ENCODE peak calls at places on chromosomes 12 and 14, in four cellular contexts. One of them, this sample, is unnamed. For H3K9me3 and H3K4me1, the result is how much of the 10 kb centered on the place peaks cover.

GRCh38 chr12:102964872-102965271 is 7.4 kb downstream of the ASCL1 start:
- DNase-seq in heart right ventricle: no peak
- DNase-seq in lung: no peak
- DNase-seq in adrenal gland: no peak
- DNase-seq in this sample: no peak

GRCh38 chr12:49093746-49094103 is 876 bp downstream of the DHH start:
- DNase-seq in heart right ventricle: no peak
- DNase-seq in lung: no peak
- DNase-seq in adrenal gland: no peak
- DNase-seq in this sample: no peak

GRCh38 chr12:112327209-112327930 is 54.9 kb downstream of the HECTD4 start:
- DNase-seq in heart right ventricle: no peak
- DNase-seq in lung: no peak
- DNase-seq in adrenal gland: no peak
- DNase-seq in this sample: no peak

GRCh38 chr12:97046901-97047300 is 139.8 kb downstream of the NEDD1 start:
- DNase-seq in heart right ventricle: no peak
- DNase-seq in lung: no peak
- DNase-seq in adrenal gland: no peak
- DNase-seq in this sample: no peak

GRCh38 chr12:95607642-95608041 is 56.4 kb upstream of the USP44 start:
- DNase-seq in heart right ventricle: no peak
- DNase-seq in lung: no peak
- DNase-seq in adrenal gland: no peak
- DNase-seq in this sample: no peak

GRCh38 chr14:105477659-105478623 is 3.3 kb downstream of the CRIP2 start:
- DNase-seq in heart right ventricle: peak
- DNase-seq in lung: no peak
- DNase-seq in adrenal gland: no peak
- DNase-seq in this sample: no peak

GRCh38 chr12:96719671-96720362 is 187.2 kb upstream of the NEDD1 start:
- DNase-seq in heart right ventricle: no peak
- DNase-seq in lung: no peak
- DNase-seq in adrenal gland: no peak
- DNase-seq in this sample: no peak

GRCh38 chr12:27142102-27142721 is 59.8 kb upstream of the C12orf71 start:
- DNase-seq in heart right ventricle: peak
- DNase-seq in lung: peak
- DNase-seq in adrenal gland: peak
- DNase-seq in this sample: peak

GRCh38 chr12:15851045-15851444 is 31.1 kb upstream of the STRAP start:
- DNase-seq in heart right ventricle: no peak
- DNase-seq in lung: no peak
- DNase-seq in adrenal gland: no peak
- DNase-seq in this sample: no peak

GRCh38 chr12:74254784-74255183 is 282.9 kb upstream of the ATXN7L3B start:
- DNase-seq in heart right ventricle: no peak
- DNase-seq in lung: no peak
- DNase-seq in adrenal gland: no peak
- DNase-seq in this sample: no peak

GRCh38 chr12:52198454-52199215 is 6.8 kb upstream of the KRT80 start:
- DNase-seq in heart right ventricle: no peak
- DNase-seq in lung: no peak
- DNase-seq in adrenal gland: no peak
- DNase-seq in this sample: no peak

GRCh38 chr12:14723763-14724162 is 27.4 kb upstream of the GUCY2C start:
- DNase-seq in heart right ventricle: peak
- DNase-seq in lung: peak
- DNase-seq in adrenal gland: peak
- DNase-seq in this sample: peak

GRCh38 chr12:108468149-108468968 is 46.7 kb upstream of the FICD start:
- DNase-seq in heart right ventricle: peak
- DNase-seq in lung: no peak
- DNase-seq in adrenal gland: peak
- DNase-seq in this sample: no peak

GRCh38 chr12:64611430-64612286 is 1.4 kb downstream of the RASSF3 start:
- DNase-seq in heart right ventricle: peak
- DNase-seq in lung: peak
- DNase-seq in adrenal gland: peak
- DNase-seq in this sample: peak

GRCh38 chr12:107163413-107163812 is 70.1 kb upstream of the CRY1 start:
- DNase-seq in heart right ventricle: no peak
- DNase-seq in lung: no peak
- DNase-seq in adrenal gland: no peak
- DNase-seq in this sample: no peak

GRCh38 chr14:89720741-89721315 is 233.7 kb downstream of the EFCAB11 start:
- DNase-seq in heart right ventricle: peak
- DNase-seq in lung: peak
- DNase-seq in adrenal gland: peak
- DNase-seq in this sample: no peak

DNA sequence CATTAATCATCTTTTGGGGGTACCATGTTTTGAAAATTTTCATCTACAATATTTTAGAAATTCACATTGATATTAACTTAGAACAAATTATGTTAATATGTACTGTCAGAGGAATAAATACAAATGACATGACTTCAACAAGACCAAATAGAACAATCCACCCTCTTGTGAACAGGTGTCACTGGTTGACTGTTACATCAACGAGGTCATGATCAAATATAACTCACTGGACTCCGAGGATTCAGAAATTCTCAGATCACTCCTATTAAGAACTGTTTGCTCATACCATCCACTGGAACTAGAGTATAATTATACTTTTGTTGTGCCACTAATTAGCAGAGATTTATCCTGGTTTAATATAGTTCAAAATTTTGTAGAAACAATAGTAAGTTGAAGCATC is 318.8 kb downstream of the PRKD1 start:
- DNase-seq in heart right ventricle: no peak
- DNase-seq in lung: no peak
- DNase-seq in adrenal gland: no peak
- DNase-seq in this sample: no peak
- H3K9me3 ChIP-seq in heart right ventricle: under half
- H3K9me3 ChIP-seq in lung: under half
- H3K9me3 ChIP-seq in adrenal gland: under half
- H3K9me3 ChIP-seq in this sample: under half

DNA sequence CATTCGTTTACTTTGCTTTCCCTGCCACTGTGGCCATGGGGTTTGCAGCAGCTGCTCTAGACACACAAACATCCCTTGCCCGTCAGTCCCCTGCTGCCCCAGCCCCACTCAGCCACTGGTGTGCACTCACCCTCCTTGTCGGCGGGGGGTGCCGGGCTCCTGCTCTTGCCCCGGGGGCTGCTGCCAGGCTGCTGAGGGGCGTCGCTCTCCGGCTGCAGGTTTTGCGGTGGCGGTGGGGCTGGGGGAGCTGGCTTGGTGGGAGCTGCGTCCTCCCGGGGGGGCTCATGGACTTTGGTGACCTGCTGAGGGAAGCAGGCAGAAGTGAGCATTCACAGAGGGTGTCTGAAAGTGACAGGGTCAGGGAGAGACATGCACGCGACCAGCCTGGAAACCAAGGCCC is 67.1 kb downstream of the RFLNA start:
- DNase-seq in heart right ventricle: no peak
- DNase-seq in lung: no peak
- DNase-seq in adrenal gland: no peak
- DNase-seq in this sample: no peak
- H3K4me1 ChIP-seq in heart right ventricle: half or more
- H3K4me1 ChIP-seq in lung: under half
- H3K4me1 ChIP-seq in adrenal gland: under half
- H3K4me1 ChIP-seq in this sample: under half

DNA sequence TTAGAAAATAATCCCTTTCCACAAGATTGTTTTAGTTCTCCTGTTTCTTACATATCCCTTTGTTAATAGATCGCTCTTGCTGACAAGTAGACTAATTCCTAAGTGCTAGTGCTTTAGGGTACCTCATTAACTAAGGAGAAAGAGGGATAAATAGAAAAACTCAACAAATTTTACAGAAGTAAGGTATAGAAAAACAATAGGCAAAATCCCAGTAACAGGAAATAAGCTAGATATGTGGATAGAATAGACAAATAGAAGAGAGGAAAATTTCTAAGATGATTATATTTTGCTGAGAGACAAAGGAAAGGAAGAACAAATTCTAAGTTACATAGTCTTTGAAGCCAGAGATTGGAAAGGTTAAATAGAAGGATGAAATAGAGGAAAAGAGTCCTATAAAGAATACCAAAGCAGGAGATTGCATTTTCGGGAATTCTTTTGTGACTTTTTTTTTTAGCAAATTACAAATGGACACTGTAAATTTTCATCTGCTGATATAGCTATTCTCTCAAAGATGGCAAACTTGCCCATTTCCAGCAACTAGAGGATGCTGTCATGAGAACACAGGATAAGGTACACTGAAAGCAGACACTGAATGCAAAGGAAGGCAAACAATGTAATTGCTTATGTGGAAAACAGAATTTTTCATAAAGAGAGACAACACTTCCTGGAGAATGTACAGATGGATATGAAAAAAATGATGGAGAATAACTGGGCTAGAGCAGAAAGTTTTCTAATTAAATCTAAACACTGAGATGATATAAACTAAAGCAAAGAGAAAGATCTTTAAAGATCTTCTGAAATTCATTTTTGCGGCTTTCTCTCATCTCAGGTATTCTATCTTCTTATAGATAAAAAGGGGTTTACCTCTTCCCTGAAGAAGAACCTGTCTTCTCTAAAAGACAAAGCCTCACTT is 765 bp downstream of the CD69 start:
- DNase-seq in heart right ventricle: no peak
- DNase-seq in lung: no peak
- DNase-seq in adrenal gland: no peak
- DNase-seq in this sample: no peak
- H3K4me3 ChIP-seq in heart right ventricle: peak
- H3K4me3 ChIP-seq in lung: no peak
- H3K4me3 ChIP-seq in adrenal gland: no peak
- H3K4me3 ChIP-seq in this sample: no peak

GRCh38 chr12:132948146-132949066 is 7.7 kb downstream of the ZNF605 start:
- DNase-seq in heart right ventricle: no peak
- DNase-seq in lung: no peak
- DNase-seq in adrenal gland: no peak
- DNase-seq in this sample: no peak

GRCh38 chr12:132946507-132946820 is 9.6 kb downstream of the ZNF605 start:
- DNase-seq in heart right ventricle: no peak
- DNase-seq in lung: no peak
- DNase-seq in adrenal gland: no peak
- DNase-seq in this sample: no peak

GRCh38 chr12:132942611-132943010 is 13.5 kb downstream of the ZNF605 start:
- DNase-seq in heart right ventricle: no peak
- DNase-seq in lung: no peak
- DNase-seq in adrenal gland: no peak
- DNase-seq in this sample: no peak

GRCh38 chr12:132949936-132950837 is 5.9 kb downstream of the ZNF605 start:
- DNase-seq in heart right ventricle: no peak
- DNase-seq in lung: no peak
- DNase-seq in adrenal gland: no peak
- DNase-seq in this sample: no peak

GRCh38 chr12:132945806-132946506 is 10.2 kb downstream of the ZNF605 start:
- DNase-seq in heart right ventricle: no peak
- DNase-seq in lung: no peak
- DNase-seq in adrenal gland: no peak
- DNase-seq in this sample: no peak
- H3K9me3 ChIP-seq in heart right ventricle: under half
- H3K9me3 ChIP-seq in lung: half or more
- H3K9me3 ChIP-seq in adrenal gland: half or more
- H3K9me3 ChIP-seq in this sample: under half

DNA sequence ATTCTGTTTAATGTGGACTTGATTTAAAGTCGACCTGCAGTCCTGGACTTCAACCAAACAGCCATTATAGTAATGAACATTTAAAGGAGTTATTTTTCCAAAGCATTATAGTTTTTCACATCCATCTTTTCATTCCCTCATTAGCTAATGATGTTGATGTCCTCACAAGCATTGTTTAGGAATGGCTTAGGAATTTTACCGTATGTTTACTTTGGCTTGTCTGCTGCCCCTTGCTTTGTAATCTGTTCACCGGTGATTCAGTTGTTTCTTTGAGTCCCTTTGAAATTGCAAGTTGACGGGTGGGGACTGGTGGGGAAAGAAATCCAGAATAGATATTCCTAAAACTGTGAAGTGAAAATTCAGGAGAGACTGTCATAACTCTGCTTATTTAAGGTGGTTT is 25.4 kb downstream of the PRKCH start:
- DNase-seq in heart right ventricle: no peak
- DNase-seq in lung: no peak
- DNase-seq in adrenal gland: no peak
- DNase-seq in this sample: no peak
- H3K4me1 ChIP-seq in heart right ventricle: half or more
- H3K4me1 ChIP-seq in lung: under half
- H3K4me1 ChIP-seq in adrenal gland: under half
- H3K4me1 ChIP-seq in this sample: under half

GRCh38 chr14:97410667-97411286 is 613.6 kb downstream of the VRK1 start:
- DNase-seq in heart right ventricle: no peak
- DNase-seq in lung: no peak
- DNase-seq in adrenal gland: no peak
- DNase-seq in this sample: no peak

GRCh38 chr14:97414718-97415098 is 617.5 kb downstream of the VRK1 start:
- DNase-seq in heart right ventricle: no peak
- DNase-seq in lung: no peak
- DNase-seq in adrenal gland: no peak
- DNase-seq in this sample: no peak

GRCh38 chr14:97413991-97414717 is 617.0 kb downstream of the VRK1 start:
- DNase-seq in heart right ventricle: no peak
- DNase-seq in lung: no peak
- DNase-seq in adrenal gland: no peak
- DNase-seq in this sample: no peak

GRCh38 chr14:97411938-97412612 is 614.9 kb downstream of the VRK1 start:
- DNase-seq in heart right ventricle: no peak
- DNase-seq in lung: no peak
- DNase-seq in adrenal gland: no peak
- DNase-seq in this sample: no peak

DNA sequence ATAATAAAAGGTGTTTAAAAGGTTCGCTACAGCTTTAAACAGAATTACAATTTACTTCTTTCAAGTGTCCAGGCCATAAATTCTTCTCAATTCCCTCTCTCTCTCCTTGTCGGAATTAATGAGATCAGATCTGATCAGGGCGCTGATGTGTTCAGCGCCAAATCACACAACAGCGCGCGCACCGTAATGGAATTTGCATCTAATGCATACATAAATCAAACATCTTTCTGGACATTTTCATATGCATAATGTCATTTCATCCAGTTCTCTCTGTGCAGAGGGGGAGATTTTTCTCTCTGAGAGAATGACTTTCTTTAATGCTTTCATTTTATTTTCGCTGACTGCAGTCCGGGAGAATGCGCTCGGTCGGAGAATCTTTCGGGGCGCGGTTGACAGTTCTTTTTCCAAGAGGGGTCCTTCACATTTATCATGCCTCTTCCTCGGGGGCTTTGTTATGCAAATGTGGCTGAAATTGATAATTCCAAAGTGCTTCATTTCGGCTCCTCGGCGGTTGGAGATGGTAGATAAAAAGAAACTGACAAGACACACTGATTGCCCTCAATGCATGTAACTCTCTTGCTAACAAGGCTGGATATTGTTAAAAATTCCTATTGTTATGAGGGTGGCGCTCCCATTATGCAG is 615.9 kb downstream of the VRK1 start:
- DNase-seq in heart right ventricle: no peak
- DNase-seq in lung: no peak
- DNase-seq in adrenal gland: no peak
- DNase-seq in this sample: no peak
- H3K4me3 ChIP-seq in heart right ventricle: peak
- H3K4me3 ChIP-seq in lung: no peak
- H3K4me3 ChIP-seq in adrenal gland: no peak
- H3K4me3 ChIP-seq in this sample: no peak

This sample was measured in BE2C.